ENCODE peak calls at places on chromosomes 6 and 20, in eight cellular contexts. L, D, J, I, S, Z, T and E are unnamed samples.

GRCh38 chr6:158219229-158219628 is 51.1 kb downstream of the GTF2H5 start:
- DNase-seq in L (no peak), D (peak; percentile 90), J (no peak), I (no peak), S (peak; percentile 74), Z (no peak), T (peak; percentile 96), E (peak; percentile 96)

GRCh38 chr6:14711704-14712397 is 534.0 kb upstream of the JARID2 start:
- DNase-seq in L (no peak), D (no peak), J (no peak), I (no peak), S (no peak), Z (no peak), T (no peak), E (no peak)

GRCh38 chr6:32074996-32075532 is 34.1 kb downstream of the TNXB start:
- DNase-seq in L (no peak), D (no peak), J (no peak), I (no peak), S (no peak), Z (no peak), T (peak; percentile 34), E (peak; percentile 83)

GRCh38 chr6:168032383-168032760 is 34.9 kb downstream of the KIF25 start:
- DNase-seq in L (peak; percentile 55), D (peak; percentile 44), J (peak; percentile 32), I (no peak), S (no peak), Z (no peak), T (peak; percentile 86), E (peak; percentile 97)

GRCh38 chr6:43932259-43932900 is 162.4 kb downstream of the VEGFA start:
- DNase-seq in L (no peak), D (no peak), J (no peak), I (peak; percentile 21), S (no peak), Z (no peak), T (no peak), E (no peak)

GRCh38 chr6:134235937-134236751 is 81.8 kb downstream of the SGK1 start:
- DNase-seq in L (no peak), D (peak; percentile 31), J (no peak), I (no peak), S (no peak), Z (no peak), T (peak; percentile 90), E (peak; percentile 80)

GRCh38 chr6:142846883-142847287 is 98.1 kb downstream of the HIVEP2 start:
- DNase-seq in L (peak; percentile 76), D (peak; percentile 93), J (no peak), I (no peak), S (no peak), Z (no peak), T (peak; percentile 95), E (peak; percentile 77)

GRCh38 chr6:75317503-75318206 is 33.1 kb upstream of the TMEM30A start:
- DNase-seq in L (no peak), D (peak; percentile 71), J (no peak), I (no peak), S (no peak), Z (no peak), T (peak; percentile 69), E (no peak)

GRCh38 chr6:10837009-10837691 is 1.2 kb downstream of the MAK start:
- DNase-seq in L (no peak), D (peak; percentile 20), J (peak; percentile 37), I (peak; percentile 64), S (peak; percentile 7), Z (no peak), T (no peak), E (peak; percentile 67)

GRCh38 chr20:49750611-49751396 is 37.1 kb upstream of the B4GALT5 start:
- DNase-seq in L (no peak), D (no peak), J (no peak), I (peak; percentile 56), S (peak; percentile 16), Z (no peak), T (no peak), E (no peak)

GRCh38 chr6:40315055-40315454 is 272.1 kb downstream of the LRFN2 start:
- DNase-seq in L (no peak), D (no peak), J (no peak), I (no peak), S (no peak), Z (no peak), T (no peak), E (no peak)

GRCh38 chr6:81787313-81788068 is 35.0 kb upstream of the TENT5A start:
- DNase-seq in L (no peak), D (peak; percentile 47), J (no peak), I (no peak), S (no peak), Z (no peak), T (peak; percentile 74), E (peak; percentile 57)

GRCh38 chr20:63703976-63704748 is 3.6 kb downstream of the ARFRP1 start:
- DNase-seq in L (no peak), D (no peak), J (peak; percentile 36), I (no peak), S (no peak), Z (no peak), T (no peak), E (peak; percentile 80)

GRCh38 chr6:142011156-142011555 is 121.6 kb upstream of the GJE1 start:
- DNase-seq in L (no peak), D (peak; percentile 52), J (no peak), I (no peak), S (no peak), Z (no peak), T (peak; percentile 72), E (no peak)

GRCh38 chr6:17493286-17493685 is 99.9 kb downstream of the CAP2 start:
- DNase-seq in L (no peak), D (peak; percentile 40), J (no peak), I (no peak), S (no peak), Z (no peak), T (peak; percentile 85), E (peak; percentile 79)

GRCh38 chr6:31574106-31575061 is 981 bp upstream of the TNF start:
- DNase-seq in L (no peak), D (no peak), J (no peak), I (no peak), S (no peak), Z (no peak), T (no peak), E (peak; percentile 80)

GRCh38 chr6:26351544-26351953 is 13.4 kb upstream of the BTN3A2 start:
- DNase-seq in L (no peak), D (peak; percentile 71), J (no peak), I (no peak), S (no peak), Z (no peak), T (peak; percentile 99), E (peak; percentile 84)

GRCh38 chr6:7725849-7726415 is at the start of gene BMP6:
- DNase-seq in L (peak; percentile 90), D (peak; percentile 94), J (peak; percentile 91), I (peak; percentile 95), S (peak; percentile 75), Z (peak; percentile 31), T (peak; percentile 79), E (peak; percentile 99)

GRCh38 chr20:34410331-34410730 is 47.3 kb downstream of the ITCH start:
- DNase-seq in L (no peak), D (peak; percentile 67), J (no peak), I (no peak), S (no peak), Z (no peak), T (peak; percentile 26), E (no peak)
- H3K9me3 ChIP-seq in L (no peaks in the 10 kb centered on the region), D (no peaks in the 10 kb centered on the region), J (no peaks in the 10 kb centered on the region), I (no peaks in the 10 kb centered on the region), S (no peaks in the 10 kb centered on the region), Z (no peaks in the 10 kb centered on the region), T (no peaks in the 10 kb centered on the region), E (no peaks in the 10 kb centered on the region)

DNA sequence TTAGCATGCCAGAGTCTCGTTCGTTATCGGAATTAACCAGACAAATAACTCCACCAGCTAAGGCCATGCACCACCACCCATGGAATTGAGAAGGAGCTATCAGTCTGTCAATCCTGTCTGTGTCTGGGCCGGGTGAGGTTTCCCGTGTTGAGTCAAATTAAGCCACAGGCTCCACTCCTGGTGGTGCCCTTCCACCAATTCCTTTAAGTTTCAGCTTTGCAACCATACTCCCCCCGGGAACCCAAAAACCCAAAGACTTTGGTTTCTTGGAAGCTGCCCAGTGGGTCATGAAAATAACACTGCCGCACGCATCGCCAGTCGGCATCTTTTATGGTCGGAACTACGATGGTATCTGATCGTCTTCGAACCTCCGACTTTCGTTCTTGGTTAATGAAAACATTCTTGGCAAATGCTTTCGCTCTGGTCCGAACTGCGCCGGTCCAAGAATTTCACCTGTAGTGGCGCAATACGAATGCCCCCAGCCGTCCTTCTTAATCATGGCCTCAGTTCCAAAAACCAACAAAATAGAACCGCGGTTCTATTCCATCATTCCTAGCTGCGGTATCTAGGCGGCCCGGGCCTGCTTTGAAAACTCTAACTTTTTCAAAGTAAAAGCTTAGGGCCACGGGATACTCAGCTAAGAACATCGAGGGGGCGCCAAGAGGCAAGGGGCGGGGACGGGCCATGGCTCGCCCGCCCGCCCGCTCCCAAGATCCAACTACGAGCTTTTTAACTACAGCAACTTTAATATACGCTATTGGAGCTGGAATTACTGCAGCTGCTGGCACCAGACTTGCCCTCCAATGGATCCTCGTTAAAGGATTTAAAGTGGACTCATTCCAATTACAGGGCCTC is 1958.5 kb upstream of the DEFB115 start:
- DNase-seq in L (no peak), D (no peak), J (no peak), I (no peak), S (no peak), Z (no peak), T (no peak), E (no peak)
- H3K9me3 ChIP-seq in L (no peaks in the 10 kb centered on the region), D (no peaks in the 10 kb centered on the region), J (peaks cover 8% of the 10 kb centered on the region), I (no peaks in the 10 kb centered on the region), S (peaks cover 17% of the 10 kb centered on the region), Z (peaks cover 9% of the 10 kb centered on the region), T (peaks cover 49% of the 10 kb centered on the region), E (no peaks in the 10 kb centered on the region)

GRCh38 chr20:5109276-5109675 is 10.5 kb downstream of the PCNA start:
- DNase-seq in L (no peak), D (no peak), J (no peak), I (no peak), S (no peak), Z (no peak), T (no peak), E (no peak)

GRCh38 chr20:5100684-5101347 is 18.9 kb downstream of the PCNA start:
- DNase-seq in L (peak; percentile 86), D (peak; percentile 84), J (peak; percentile 85), I (peak; percentile 91), S (peak; percentile 68), Z (peak; percentile 75), T (peak; percentile 66), E (peak; percentile 73)

DNA sequence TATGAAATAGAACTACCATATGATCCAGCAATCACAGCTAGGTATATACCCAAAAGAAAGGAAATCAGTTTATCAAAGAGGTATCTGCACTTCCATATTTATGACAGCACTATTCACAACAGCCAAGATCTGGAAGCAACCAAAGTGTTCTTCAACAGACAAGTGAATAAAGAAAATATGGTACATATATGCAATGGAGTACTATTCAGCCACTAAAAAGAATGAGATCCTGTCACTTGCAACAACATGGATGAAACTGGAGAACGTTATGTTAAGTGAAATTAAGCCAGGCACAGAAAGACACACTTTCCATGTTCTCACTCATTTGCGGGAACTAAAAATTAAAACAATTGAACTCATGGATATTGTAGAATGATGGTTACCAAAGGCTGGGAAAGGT is 15.3 kb downstream of the PCNA start:
- DNase-seq in L (no peak), D (no peak), J (no peak), I (no peak), S (no peak), Z (no peak), T (no peak), E (no peak)
- H3K9me3 ChIP-seq in L (no peaks in the 10 kb centered on the region), D (no peaks in the 10 kb centered on the region), J (no peaks in the 10 kb centered on the region), I (no peaks in the 10 kb centered on the region), S (no peaks in the 10 kb centered on the region), Z (no peaks in the 10 kb centered on the region), T (no peaks in the 10 kb centered on the region), E (no peaks in the 10 kb centered on the region)

GRCh38 chr6:307065-307814 is 15.0 kb downstream of the DUSP22 start:
- DNase-seq in L (no peak), D (no peak), J (no peak), I (peak; percentile 76), S (no peak), Z (no peak), T (no peak), E (no peak)
- H3K9me3 ChIP-seq in L (no peaks in the 10 kb centered on the region), D (no peaks in the 10 kb centered on the region), J (no peaks in the 10 kb centered on the region), I (no peaks in the 10 kb centered on the region), S (no peaks in the 10 kb centered on the region), Z (no peaks in the 10 kb centered on the region), T (peaks cover 5% of the 10 kb centered on the region), E (no peaks in the 10 kb centered on the region)